ENCODE peak calls at places on chromosomes 12 and 14, in nine cellular contexts. W is left lung; M is RWPE1; Y is AG08396; F is GDM1; I is upper lobe of right lung; Q is astrocyte of the spinal cord; U is stimulated activated CD4-positive, alpha-beta T cell treated with anti-CD3 and anti-CD28 coated beads, Interleukin-15, amount 100 ng/mL, for 48 hours; J is WTC11. H is an unnamed sample.
A peak's percentile ranks its signal among the peaks of the same experiment; 100 is the strongest.

GRCh38 chr12:125065753-125066570 is 727 bp downstream of the AACS start:
- DNase-seq in W (no peak), M (peak; percentile 12), Y (no peak), F (no peak), I (no peak), Q (no peak), U (no peak), J (no peak), H (no peak)

GRCh38 chr12:86331457-86331856 is 75.3 kb upstream of the MGAT4C start:
- DNase-seq in W (no peak), M (no peak), Y (no peak), F (no peak), I (no peak), Q (no peak), U (no peak), J (no peak), H (no peak)

GRCh38 chr14:71758198-71758955 is 173.9 kb upstream of the RGS6 start:
- DNase-seq in W (peak; percentile 66), M (no peak), Y (no peak), F (no peak), I (no peak), Q (no peak), U (no peak), J (no peak), H (no peak)

GRCh38 chr14:60724080-60724618 is at the start of gene SIX4:
- DNase-seq in W (peak; percentile 83), M (peak; percentile 92), Y (peak; percentile 88), F (no peak), I (peak; percentile 80), Q (peak; percentile 90), U (no peak), J (peak; percentile 86), H (peak; percentile 63)

GRCh38 chr12:70918321-70918720 is 2.2 kb downstream of the PTPRR start:
- DNase-seq in W (no peak), M (no peak), Y (no peak), F (no peak), I (no peak), Q (no peak), U (no peak), J (no peak), H (no peak)

GRCh38 chr12:19048943-19049342 is 80.6 kb upstream of the PLEKHA5 start:
- DNase-seq in W (no peak), M (no peak), Y (no peak), F (no peak), I (no peak), Q (no peak), U (no peak), J (no peak), H (no peak)

GRCh38 chr12:53097207-53097563 is 282 bp upstream of the IGFBP6 start:
- DNase-seq in W (no peak), M (peak; percentile 22), Y (peak; percentile 47), F (no peak), I (no peak), Q (peak; percentile 24), U (no peak), J (peak; percentile 42), H (no peak)

GRCh38 chr12:11718768-11719253 is 69.3 kb downstream of the ETV6 start:
- DNase-seq in W (no peak), M (no peak), Y (peak; percentile 58), F (no peak), I (no peak), Q (peak; percentile 86), U (no peak), J (no peak), H (no peak)

GRCh38 chr12:16520328-16520727 is 85.6 kb downstream of the LMO3 start:
- DNase-seq in W (no peak), M (peak; percentile 4), Y (no peak), F (no peak), I (no peak), Q (no peak), U (no peak), J (no peak), H (no peak)

H was measured in LNCaP clone FGC.